ENCODE peak calls at places on chromosomes 5 and 9, in five cellular contexts. T, F, G, I and L are unnamed samples.

GRCh38 chr9:21505425-21506179 is 23.5 kb upstream of the IFNE start:
- DNase-seq in G (no peak), T (no peak), F (no peak), I (no peak), L (no peak)

GRCh38 chr9:111940697-111941096 is 44.1 kb downstream of the UGCG start:
- DNase-seq in G (no peak), F (no peak), T (no peak), I (peak), L (no peak)

GRCh38 chr9:589723-590122 is 251.8 kb upstream of the DMRT1 start:
- DNase-seq in G (peak), F (no peak), T (peak), I (peak), L (no peak)

GRCh38 chr9:109108318-109108717 is 11.4 kb downstream of the TMEM245 start:
- DNase-seq in I (peak), G (no peak), T (no peak), F (no peak), L (no peak)

GRCh38 chr5:88956416-88956815 is 73.4 kb upstream of the MEF2C start:
- DNase-seq in G (no peak), F (no peak), T (no peak), I (no peak), L (no peak)

GRCh38 chr9:130984476-130984875 is 24.5 kb upstream of the LAMC3 start:
- DNase-seq in T (no peak), I (no peak), F (no peak), G (no peak), L (no peak)

GRCh38 chr5:177985430-177986040 is 10.5 kb downstream of the PROP1 start:
- DNase-seq in T (no peak), I (no peak), G (no peak), F (no peak), L (no peak)

GRCh38 chr9:78879324-78880100 is 582.6 kb downstream of the PSAT1 start:
- DNase-seq in G (no peak), T (no peak), I (no peak), F (no peak), L (no peak)

GRCh38 chr9:99403371-99403770 is 181.3 kb downstream of the SEC61B start:
- DNase-seq in G (no peak), F (no peak), I (no peak), T (no peak), L (no peak)

GRCh38 chr5:179554981-179555380 is 4.6 kb downstream of the RUFY1 start:
- DNase-seq in G (no peak), F (no peak), T (no peak), I (no peak), L (no peak)

GRCh38 chr5:179553875-179554274 is 3.5 kb downstream of the RUFY1 start:
- DNase-seq in F (no peak), T (no peak), G (no peak), I (peak), L (no peak)

GRCh38 chr5:179550511-179551342 is at the start of gene RUFY1:
- DNase-seq in T (peak), I (peak), F (peak), G (no peak), L (peak)

GRCh38 chr5:179549973-179550510 is 312 bp upstream of the RUFY1 start:
- DNase-seq in T (no peak), G (no peak), I (peak), F (no peak), L (no peak)

GRCh38 chr5:179553006-179553405 is 2.7 kb downstream of the RUFY1 start:
- DNase-seq in I (no peak), F (no peak), T (no peak), G (no peak), L (no peak)
- TF ChIP-seq CTCF in I (no peak), F (no peak), T (no peak), G (no peak), L (no peak)

GRCh38 chr5:132227485-132228240 is at the start of gene P4HA2:
- DNase-seq in I (peak), T (no peak), F (peak), G (no peak), L (peak)
- TF ChIP-seq CTCF in I (peak), T (peak), F (no peak), G (peak), L (no peak)

GRCh38 chr9:75200892-75201470 is 112.7 kb downstream of the OSTF1 start:
- DNase-seq in I (peak), F (peak), T (peak), G (no peak), L (no peak)
- TF ChIP-seq CTCF in I (peak), F (peak), T (peak), G (peak), L (peak)

GRCh38 chr5:131635755-131636479 is 888 bp upstream of the RAPGEF6 start:
- DNase-seq in G (no peak), T (no peak), F (no peak), I (no peak), L (no peak)

GRCh38 chr5:131634996-131635754 is at the start of gene RAPGEF6:
- DNase-seq in I (peak), G (peak), T (peak), F (peak), L (peak)

GRCh38 chr5:131637694-131638093 is 2.7 kb upstream of the RAPGEF6 start:
- DNase-seq in G (no peak), F (no peak), T (no peak), I (no peak), L (no peak)

GRCh38 chr5:131633830-131634229 is 1.2 kb downstream of the RAPGEF6 start:
- DNase-seq in I (no peak), T (no peak), G (no peak), F (no peak), L (no peak)

GRCh38 chr5:131634666-131634995 is 398 bp downstream of the RAPGEF6 start:
- DNase-seq in F (peak), I (peak), T (no peak), G (no peak), L (peak)
- TF ChIP-seq CTCF in F (no peak), I (peak), T (no peak), G (peak), L (no peak)

GRCh38 chr5:144390133-144390532 is 219.5 kb downstream of the KCTD16 start:
- DNase-seq in G (no peak), F (no peak), I (no peak), T (no peak), L (no peak)
- TF ChIP-seq CTCF in G (peak), F (peak), I (peak), T (peak), L (peak)

GRCh38 chr5:23419115-23419514 is 88.3 kb upstream of the PRDM9 start:
- DNase-seq in F (peak), T (no peak), G (no peak), I (no peak), L (no peak)
- TF ChIP-seq CTCF in F (peak), T (no peak), G (no peak), I (no peak), L (peak)

GRCh38 chr9:135804588-135805421 is 102.5 kb downstream of the CAMSAP1 start:
- DNase-seq in T (no peak), F (no peak), I (no peak), G (no peak), L (peak)
- TF ChIP-seq CTCF in T (no peak), F (no peak), I (peak), G (no peak), L (no peak)

GRCh38 chr5:23352437-23352836 is 155.0 kb upstream of the PRDM9 start:
- DNase-seq in F (peak), I (no peak), G (no peak), T (no peak), L (peak)
- TF ChIP-seq CTCF in F (no peak), I (no peak), G (no peak), T (no peak), L (no peak)

GRCh38 chr5:164600166-164600715 is 1094.8 kb downstream of the MAT2B start:
- DNase-seq in G (no peak), F (no peak), T (no peak), I (no peak), L (no peak)

GRCh38 chr5:164600929-164601535 is 1095.6 kb downstream of the MAT2B start:
- DNase-seq in T (no peak), I (no peak), G (no peak), F (no peak), L (no peak)

GRCh38 chr5:164597293-164597900 is 1092.0 kb downstream of the MAT2B start:
- DNase-seq in G (no peak), F (peak), I (no peak), T (no peak), L (peak)
- TF ChIP-seq CTCF in G (no peak), F (peak), I (peak), T (peak), L (peak)